ENCODE peak calls at places on chromosome 6, in ten cellular contexts. N is EL, K is NCI-H524 treated with DMSO at 0.1 percent for 48 hours, D is SJSA1, A is H54, H is omental fat pad, C is ACHN, F is NCI-H1694 treated with DMSO at 0.1 percent for 48 hours, B is GF-D8, I is stomach. T is an unnamed sample.

GRCh38 chr6:73985891-73986290 is 289.9 kb downstream of the CD109 start:
- DNase-seq in A (no peak), F (peak; percentile 16), I (no peak), K (no peak), H (no peak), B (no peak), D (no peak), N (peak; percentile 54), C (peak; percentile 10), T (peak; percentile 22)

GRCh38 chr6:121436966-121437756 is 1.7 kb downstream of the GJA1 start:
- DNase-seq in N (peak; percentile 75), I (no peak), F (no peak), C (peak; percentile 46), B (no peak), D (peak; percentile 61), K (no peak), H (peak; percentile 33), A (peak; percentile 15), T (no peak)

GRCh38 chr6:70549327-70549726 is 17.4 kb upstream of the SDHAF4 start:
- DNase-seq in D (no peak), K (no peak), H (no peak), B (no peak), A (no peak), F (no peak), N (peak; percentile 32), I (no peak), C (no peak), T (no peak)

GRCh38 chr6:137390264-137390787 is 103.9 kb downstream of the OLIG3 start:
- DNase-seq in B (no peak), A (no peak), N (no peak), D (no peak), K (no peak), C (peak; percentile 29), F (peak; percentile 76), I (no peak), H (no peak), T (no peak)

GRCh38 chr6:23532227-23532626 is 593.8 kb upstream of the NRSN1 start:
- DNase-seq in B (no peak), K (no peak), N (no peak), A (no peak), H (no peak), D (no peak), C (no peak), F (no peak), I (no peak), T (no peak)

GRCh38 chr6:149843051-149843633 is 21.0 kb downstream of the LRP11 start:
- DNase-seq in B (no peak), K (no peak), I (no peak), D (no peak), C (no peak), F (no peak), N (no peak), H (no peak), A (no peak), T (no peak)

GRCh38 chr6:125789576-125790402 is 971 bp upstream of the NCOA7 start:
- DNase-seq in H (no peak), N (peak; percentile 34), K (peak; percentile 54), C (peak; percentile 37), B (peak; percentile 77), I (peak; percentile 41), A (peak; percentile 15), D (no peak), F (peak; percentile 59), T (peak; percentile 51)

GRCh38 chr6:51467231-51467952 is 620.0 kb downstream of the PKHD1 start:
- DNase-seq in F (no peak), D (no peak), B (no peak), H (no peak), K (no peak), C (no peak), N (no peak), I (no peak), A (no peak), T (no peak)

GRCh38 chr6:104855507-104855906 is 4.2 kb downstream of the HACE1 start:
- DNase-seq in K (no peak), C (peak; percentile 4), H (no peak), D (no peak), I (no peak), B (no peak), N (peak; percentile 59), F (no peak), A (peak; percentile 12), T (no peak)

GRCh38 chr6:22221630-22222029 is 75.2 kb downstream of the PRL start:
- DNase-seq in K (no peak), N (no peak), H (no peak), C (no peak), F (no peak), B (no peak), D (no peak), I (no peak), A (no peak), T (no peak)

GRCh38 chr6:128483472-128484135 is 36.8 kb downstream of the PTPRK start:
- DNase-seq in I (no peak), H (no peak), C (no peak), F (no peak), D (no peak), N (no peak), K (peak; percentile 76), B (no peak), A (no peak), T (no peak)

GRCh38 chr6:72218125-72218524 is 331.8 kb downstream of the RIMS1 start:
- DNase-seq in I (peak; percentile 46), C (peak; percentile 56), F (peak; percentile 2), K (no peak), B (no peak), N (peak; percentile 40), H (no peak), D (peak; percentile 37), A (peak; percentile 9), T (peak; percentile 24)

GRCh38 chr6:167119680-167120556 is 3.0 kb upstream of the CCR6 start:
- DNase-seq in H (no peak), N (no peak), C (no peak), F (no peak), I (peak; percentile 46), K (no peak), D (no peak), A (no peak), B (no peak), T (no peak)

GRCh38 chr6:128487055-128487454 is 33.3 kb downstream of the PTPRK start:
- DNase-seq in B (no peak), F (no peak), C (no peak), D (no peak), K (no peak), A (no peak), H (no peak), I (no peak), N (no peak), T (peak; percentile 15)

GRCh38 chr6:150176659-150177058 is 33.8 kb downstream of the PPP1R14C start:
- DNase-seq in N (no peak), D (no peak), F (no peak), C (no peak), A (no peak), B (no peak), H (no peak), I (no peak), K (no peak), T (no peak)

GRCh38 chr6:93059911-93060310 is 359.4 kb downstream of the EPHA7 start:
- DNase-seq in K (no peak), H (no peak), I (no peak), C (no peak), F (no peak), B (no peak), N (no peak), D (no peak), A (no peak), T (no peak)

GRCh38 chr6:35624341-35625070 is 64.2 kb downstream of the FKBP5 start:
- DNase-seq in N (peak; percentile 23), F (no peak), I (no peak), D (no peak), B (no peak), K (no peak), H (no peak), C (peak; percentile 5), A (no peak), T (peak; percentile 30)

GRCh38 chr6:168988801-168989200 is 264.8 kb downstream of the THBS2 start:
- DNase-seq in B (no peak), D (no peak), N (no peak), H (no peak), I (no peak), A (no peak), F (no peak), C (no peak), K (no peak), T (no peak)

GRCh38 chr6:49453221-49453620 is 9.8 kb downstream of the MMUT start:
- DNase-seq in A (no peak), B (no peak), C (peak; percentile 24), D (no peak), H (no peak), K (no peak), N (no peak), I (no peak), F (no peak), T (no peak)

GRCh38 chr6:29627762-29628418 is 5.1 kb downstream of the GABBR1 start:
- DNase-seq in I (peak; percentile 52), B (no peak), D (peak; percentile 83), C (peak; percentile 69), K (peak; percentile 4), A (peak; percentile 81), F (no peak), N (peak; percentile 93), H (peak; percentile 37), T (peak; percentile 91)

GRCh38 chr6:88480822-88481221 is 314.7 kb upstream of the CNR1 start:
- DNase-seq in F (no peak), C (no peak), I (no peak), N (no peak), K (no peak), D (no peak), B (no peak), H (no peak), A (no peak), T (no peak)

GRCh38 chr6:79307321-79308036 is 73.0 kb upstream of the HMGN3 start:
- DNase-seq in B (no peak), D (no peak), N (no peak), F (no peak), K (no peak), A (no peak), C (no peak), H (no peak), I (no peak), T (no peak)

T was measured in SW 1271.